ENCODE peak calls at places on chromosomes 4 and X, in eight cellular contexts. O, K, W, C, J, B, Z and P are unnamed samples.

GRCh38 chr4:5791654-5792053 is 80.7 kb downstream of the EVC start:
- DNase-seq in O (no peak), C (peak; percentile 4), K (no peak), B (no peak), J (no peak), W (no peak), Z (no peak), P (no peak)

GRCh38 chr4:84879651-84880200 is 86.8 kb downstream of the WDFY3 start:
- DNase-seq in C (no peak), W (no peak), O (no peak), J (peak; percentile 7), Z (no peak), B (no peak), K (peak; percentile 33), P (no peak)

GRCh38 chrX:319579-320125 is 1.1 kb upstream of the GTPBP6 start:
- DNase-seq in B (no peak), W (no peak), C (no peak), K (no peak), J (no peak), Z (no peak), O (no peak), P (peak; percentile 35)

GRCh38 chr4:8848507-8849265 is 23.0 kb downstream of the HMX1 start:
- DNase-seq in J (no peak), W (no peak), K (no peak), C (peak; percentile 8), B (no peak), Z (no peak), O (no peak), P (no peak)

GRCh38 chrX:22134681-22135080 is 102.6 kb downstream of the PHEX start:
- DNase-seq in O (no peak), C (no peak), Z (no peak), W (no peak), J (peak; percentile 89), B (peak; percentile 90), K (peak; percentile 86), P (no peak)

GRCh38 chr4:6686104-6686787 is 7.4 kb upstream of the S100P start:
- DNase-seq in J (no peak), O (no peak), W (no peak), K (no peak), B (no peak), C (no peak), Z (no peak), P (no peak)

GRCh38 chrX:51006068-51006467 is 95.5 kb downstream of the BMP15 start:
- DNase-seq in O (no peak), W (no peak), B (no peak), Z (no peak), C (no peak), K (no peak), J (no peak), P (no peak)

GRCh38 chr4:38501698-38502097 is 162.3 kb upstream of the KLF3 start:
- DNase-seq in O (no peak), Z (no peak), B (no peak), W (no peak), C (no peak), J (no peak), K (no peak), P (no peak)

GRCh38 chrX:440636-441035 is 53.9 kb upstream of the PPP2R3B start:
- DNase-seq in Z (no peak), O (no peak), B (no peak), J (no peak), W (no peak), C (no peak), K (no peak), P (no peak)

GRCh38 chrX:74251006-74251930 is 52.7 kb upstream of the ZCCHC13 start:
- DNase-seq in K (peak; percentile 68), C (no peak), Z (no peak), J (peak; percentile 38), B (peak; percentile 50), W (no peak), O (no peak), P (no peak)

DNA sequence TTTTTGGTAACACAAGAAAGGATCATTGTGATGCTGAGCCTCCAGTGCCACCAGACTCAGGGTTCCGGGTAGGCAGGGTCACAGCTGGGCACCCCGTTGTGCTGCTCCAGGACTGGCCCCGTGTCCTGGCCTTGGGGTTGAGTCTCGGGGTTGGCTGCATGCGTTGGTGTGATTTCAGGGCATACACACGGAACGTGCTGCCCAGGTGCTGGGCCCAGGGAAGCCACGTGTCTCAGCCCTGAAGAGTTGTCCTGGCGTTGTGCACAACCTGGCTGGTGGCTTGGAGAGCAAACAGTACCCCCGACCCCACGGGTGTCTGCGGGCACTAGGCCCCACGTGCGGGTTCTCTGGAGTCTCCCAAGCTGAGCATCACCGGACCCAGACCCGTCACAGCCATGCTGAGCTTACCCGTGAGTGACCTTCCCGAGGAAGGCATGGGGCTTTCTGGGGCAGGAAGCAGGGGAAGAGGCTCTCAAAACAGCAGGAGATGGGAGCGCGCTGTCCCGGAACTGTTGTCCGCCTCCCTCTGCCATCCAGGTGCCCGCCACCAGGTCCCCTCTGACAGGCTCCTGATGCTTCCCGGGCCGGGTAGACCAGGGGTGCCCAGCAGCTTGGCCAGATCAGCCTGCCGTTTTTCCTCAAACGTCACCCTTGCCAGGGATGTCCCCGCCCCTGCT is 66.1 kb upstream of the ENPP6 start:
- DNase-seq in K (no peak), B (no peak), Z (no peak), C (no peak), O (no peak), W (no peak), J (no peak), P (no peak)
- H3K9ac ChIP-seq in K (no peak overlapping the region), B (no peak overlapping the region), Z (no peak overlapping the region), C (no peak overlapping the region), O (peak overlapping the region; percentile 93), W (no peak overlapping the region), J (no peak overlapping the region), P (no peak overlapping the region)

DNA sequence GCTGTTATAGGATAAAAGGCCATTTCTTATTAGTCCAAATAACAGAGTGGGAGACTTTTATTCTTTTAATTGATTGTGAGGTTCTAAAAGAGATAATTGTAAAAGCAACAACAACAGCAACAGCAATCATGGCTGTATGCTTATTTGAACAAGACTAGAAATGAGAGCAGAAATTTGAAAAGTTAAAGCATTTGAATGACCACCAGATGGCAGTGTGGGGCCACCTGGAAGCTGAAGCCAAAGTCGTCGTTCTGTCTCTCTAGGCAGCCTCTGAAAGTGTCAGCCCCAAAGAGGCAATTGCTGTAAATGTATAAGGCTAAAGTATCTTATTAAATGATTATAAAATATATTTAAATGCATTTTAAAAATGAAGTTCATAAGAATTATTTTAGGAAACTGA is 42.2 kb downstream of the SH2D1A start:
- DNase-seq in K (peak; percentile 49), O (no peak), J (peak; percentile 64), W (peak; percentile 10), C (no peak), Z (peak; percentile 32), B (peak; percentile 51), P (peak; percentile 67)
- H2AFZ ChIP-seq in K (no peak overlapping the region), O (no peak overlapping the region), J (no peak overlapping the region), W (no peak overlapping the region), C (no peak overlapping the region), Z (no peak overlapping the region), B (no peak overlapping the region), P (no peak overlapping the region)

GRCh38 chr4:70713453-70714026 is 8.2 kb upstream of the RUFY3 start:
- DNase-seq in O (peak; percentile 47), J (no peak), Z (no peak), K (no peak), B (no peak), W (no peak), C (no peak), P (no peak)

GRCh38 chr4:70712604-70713452 is 8.9 kb upstream of the RUFY3 start:
- DNase-seq in Z (no peak), C (no peak), O (no peak), B (no peak), K (no peak), J (no peak), W (no peak), P (no peak)

GRCh38 chr4:70714061-70714468 is 7.7 kb upstream of the RUFY3 start:
- DNase-seq in W (no peak), C (no peak), O (no peak), J (no peak), K (peak; percentile 25), Z (no peak), B (peak; percentile 13), P (no peak)

GRCh38 chr4:70711599-70711998 is 10.2 kb upstream of the RUFY3 start:
- DNase-seq in O (no peak), Z (no peak), B (no peak), C (no peak), J (no peak), W (no peak), K (no peak), P (no peak)

DNA sequence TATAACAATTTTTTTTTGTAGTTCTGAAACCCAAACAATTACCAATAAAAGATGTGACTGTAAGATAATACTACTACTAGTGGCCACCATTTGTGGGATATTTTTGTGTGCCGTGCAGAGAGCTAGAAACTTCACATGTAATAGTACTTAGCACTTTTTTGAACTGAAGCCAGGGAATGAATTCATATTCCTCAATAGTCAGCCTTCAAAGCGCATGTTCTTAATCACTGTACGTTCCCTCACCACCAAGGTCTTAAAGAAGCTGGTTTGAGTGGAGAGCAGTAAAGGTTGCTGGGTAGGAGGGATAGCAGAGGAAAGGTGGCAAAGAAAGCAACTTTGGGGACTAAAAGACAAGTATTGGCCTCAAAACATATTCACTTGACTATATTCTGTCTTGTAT is 9.6 kb upstream of the RUFY3 start:
- DNase-seq in C (no peak), K (no peak), Z (no peak), W (no peak), B (no peak), J (no peak), O (no peak), P (no peak)
- H3K9ac ChIP-seq in C (no peak overlapping the region), K (no peak overlapping the region), Z (no peak overlapping the region), W (no peak overlapping the region), B (no peak overlapping the region), J (no peak overlapping the region), O (no peak overlapping the region), P (no peak overlapping the region)

GRCh38 chr4:159023741-159024140 is 79.1 kb upstream of the RAPGEF2 start:
- DNase-seq in J (no peak), K (no peak), C (no peak), Z (no peak), B (no peak), O (no peak), W (no peak), P (no peak)

GRCh38 chr4:159024266-159024665 is 78.6 kb upstream of the RAPGEF2 start:
- DNase-seq in C (no peak), J (no peak), O (no peak), W (no peak), Z (no peak), K (no peak), B (no peak), P (no peak)

GRCh38 chr4:159024828-159025227 is 78.1 kb upstream of the RAPGEF2 start:
- DNase-seq in Z (no peak), K (no peak), J (no peak), B (no peak), O (no peak), C (no peak), W (no peak), P (no peak)

GRCh38 chr4:159027535-159027934 is 75.3 kb upstream of the RAPGEF2 start:
- DNase-seq in J (no peak), B (peak; percentile 19), Z (no peak), W (no peak), K (peak; percentile 20), O (no peak), C (no peak), P (no peak)

DNA sequence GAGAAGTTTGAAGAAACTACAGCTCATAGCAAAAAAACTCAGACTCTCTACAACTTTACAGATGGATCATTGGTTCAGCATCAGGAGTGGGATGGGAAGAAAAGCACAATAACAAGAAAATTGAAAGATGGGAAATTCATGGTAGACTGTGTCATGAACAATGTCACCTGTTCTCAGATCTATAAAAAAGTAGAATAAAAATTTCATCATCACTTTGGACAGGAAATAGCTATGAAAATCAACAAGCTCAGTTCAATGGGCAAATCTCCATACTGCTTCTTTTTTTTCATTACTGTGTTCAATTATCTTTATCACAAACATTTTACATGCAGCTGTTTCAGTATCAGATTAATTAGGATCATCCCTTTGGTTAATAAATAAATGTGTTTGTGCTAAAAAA is 76.5 kb upstream of the RAPGEF2 start:
- DNase-seq in Z (no peak), B (no peak), O (no peak), J (no peak), W (no peak), C (no peak), K (no peak), P (no peak)
- H2AFZ ChIP-seq in Z (no peak overlapping the region), B (no peak overlapping the region), O (no peak overlapping the region), J (no peak overlapping the region), W (no peak overlapping the region), C (no peak overlapping the region), K (no peak overlapping the region), P (peak overlapping the region; percentile 9)